ENCODE peak calls at places on chromosomes 1 and 21, in eight cellular contexts. M is effector CD8-positive, alpha-beta T cell; I is putamen; Z is stimulated activated CD8-positive, alpha-beta memory T cell treated with anti-CD3 and anti-CD28 coated beads, Interleukin-12 subunit alpha, Interleukin-12 subunit beta, amount 100 ng/mL, for 4 hours; O is osteoblast; C is fibroblast of lung; Y is COR-L47; G is uterus. J is an unnamed sample.

GRCh38 chr1:229203030-229203751 is 67.7 kb upstream of the RAB4A start:
- DNase-seq in M (no peak), Y (no peak), Z (no peak), C (peak; percentile 60), I (peak; percentile 46), G (peak; percentile 81), O (no peak), J (no peak)

GRCh38 chr1:22712502-22713271 is 2.0 kb downstream of the EPHB2 start:
- DNase-seq in C (peak; percentile 52), I (no peak), Z (no peak), Y (no peak), G (no peak), O (peak; percentile 92), M (no peak), J (no peak)

GRCh38 chr1:243482237-243483022 is 226.6 kb downstream of the SDCCAG8 start:
- DNase-seq in C (peak; percentile 77), M (no peak), Y (no peak), O (peak; percentile 94), G (peak; percentile 44), Z (no peak), I (no peak), J (no peak)

GRCh38 chr1:190001187-190001586 is 476.5 kb downstream of the BRINP3 start:
- DNase-seq in G (no peak), Z (no peak), C (peak; percentile 56), I (no peak), O (no peak), Y (no peak), M (no peak), J (no peak)

GRCh38 chr1:1032428-1032827 is 12.5 kb downstream of the AGRN start:
- DNase-seq in O (no peak), G (no peak), C (no peak), Z (no peak), M (no peak), I (no peak), Y (peak; percentile 41), J (no peak)

GRCh38 chr1:34412597-34413392 is 236.1 kb downstream of the C1orf94 start:
- DNase-seq in O (no peak), Z (no peak), I (no peak), G (no peak), M (no peak), C (no peak), Y (no peak), J (no peak)

GRCh38 chr1:209023790-209024189 is 559.7 kb upstream of the CAMK1G start:
- DNase-seq in M (no peak), C (no peak), G (no peak), Y (peak; percentile 24), O (no peak), I (no peak), Z (no peak), J (no peak)

GRCh38 chr21:44344541-44345183 is 5.5 kb upstream of the CFAP410 start:
- DNase-seq in I (no peak), Z (no peak), G (no peak), O (peak; percentile 29), M (no peak), C (no peak), Y (no peak), J (no peak)

GRCh38 chr1:230280906-230281413 is 145.2 kb downstream of the PGBD5 start:
- DNase-seq in Y (no peak), M (no peak), G (no peak), I (no peak), O (peak; percentile 38), Z (no peak), C (no peak), J (no peak)

J was measured in T-helper 17 cell.